ENCODE peak calls at places on chromosomes 11 and 22, in four cellular contexts. B is T-helper 17 cell, V is T-cell, Z is AG08395. K is an unnamed sample.

GRCh38 chr11:134751161-134751560 is 339.1 kb upstream of the B3GAT1 start:
- DNase-seq in B (no peak), V (no peak), Z (no peak), K (no peak)

GRCh38 chr11:125494033-125494364 is 2.1 kb downstream of the FEZ1 start:
- DNase-seq in B (no peak), V (no peak), Z (no peak), K (no peak)

GRCh38 chr11:14637868-14638409 is 5.7 kb upstream of the PDE3B start:
- DNase-seq in B (no peak), V (no peak), Z (no peak), K (no peak)

GRCh38 chr11:27582686-27583085 is 76.1 kb upstream of the LIN7C start:
- DNase-seq in B (no peak), V (no peak), Z (no peak), K (no peak)

GRCh38 chr11:83528877-83529276 is 242.7 kb upstream of the CCDC90B start:
- DNase-seq in B (no peak), V (no peak), Z (no peak), K (no peak)

GRCh38 chr11:64717268-64717578 is 5.8 kb downstream of the NRXN2 start:
- DNase-seq in B (no peak), V (no peak), Z (no peak), K (no peak)

GRCh38 chr22:37018815-37019308 is 385 bp downstream of the TST start:
- DNase-seq in B (no peak), V (no peak), Z (peak; percentile 47), K (peak; percentile 91)

GRCh38 chr11:33463059-33463458 is 205.9 kb downstream of the HIPK3 start:
- DNase-seq in B (no peak), V (no peak), Z (no peak), K (no peak)

GRCh38 chr22:22748297-22748743 is 103.9 kb downstream of the GGTLC2 start:
- DNase-seq in B (no peak), V (no peak), Z (peak; percentile 51), K (peak; percentile 58)

GRCh38 chr11:57508341-57509170 is 6.9 kb downstream of the SLC43A1 start:
- DNase-seq in B (no peak), V (no peak), Z (no peak), K (no peak)

GRCh38 chr11:86676533-86677154 is 4.2 kb upstream of the ME3 start:
- DNase-seq in B (no peak), V (no peak), Z (no peak), K (peak; percentile 50)

GRCh38 chr11:114395776-114396175 is 4.5 kb downstream of the C11orf71 start:
- DNase-seq in B (no peak), V (no peak), Z (no peak), K (no peak)

GRCh38 chr11:64156235-64157011 is 9.5 kb downstream of the MACROD1 start:
- DNase-seq in B (no peak), V (no peak), Z (no peak), K (no peak)

GRCh38 chr11:8369592-8370205 is 106.0 kb upstream of the LMO1 start:
- DNase-seq in B (no peak), V (no peak), Z (no peak), K (no peak)

GRCh38 chr11:119258180-119258579 is 52.0 kb downstream of the CBL start:
- DNase-seq in B (no peak), V (peak; percentile 21), Z (no peak), K (no peak)

GRCh38 chr22:38196791-38197429 is 4.9 kb upstream of the MAFF start:
- DNase-seq in B (no peak), V (no peak), Z (no peak), K (no peak)

GRCh38 chr11:32069361-32070058 is 21.4 kb upstream of the RCN1 start:
- DNase-seq in B (no peak), V (no peak), Z (no peak), K (no peak)

GRCh38 chr22:23847991-23848864 is 9.4 kb upstream of the DERL3 start:
- DNase-seq in B (no peak), V (no peak), Z (no peak), K (no peak)

GRCh38 chr11:128509990-128510389 is 77.4 kb downstream of the ETS1 start:
- DNase-seq in B (no peak), V (no peak), Z (no peak), K (no peak)

GRCh38 chr22:45550891-45551290 is 48.2 kb downstream of the FBLN1 start:
- DNase-seq in B (no peak), V (no peak), Z (no peak), K (no peak)

GRCh38 chr11:116660011-116660410 is 112.8 kb downstream of the BUD13 start:
- DNase-seq in B (no peak), V (no peak), Z (no peak), K (no peak)

GRCh38 chr22:23893446-23893956 is 682 bp upstream of the MIF start:
- DNase-seq in B (no peak), V (no peak), Z (no peak), K (no peak)

GRCh38 chr11:47225552-47226137 is 10.9 kb downstream of the DDB2 start:
- DNase-seq in B (no peak), V (no peak), Z (no peak), K (no peak)

GRCh38 chr22:24578355-24579241 is 14.3 kb downstream of the LRRC75B start:
- DNase-seq in B (no peak), V (no peak), Z (peak; percentile 35), K (no peak)

GRCh38 chr11:9219572-9219971 is 45.6 kb downstream of the DENND5A start:
- DNase-seq in B (no peak), V (no peak), Z (peak; percentile 73), K (no peak)

GRCh38 chr11:43366597-43367121 is 7.9 kb downstream of the TTC17 start:
- DNase-seq in B (no peak), V (no peak), Z (peak; percentile 14), K (no peak)

GRCh38 chr22:47071078-47071811 is 308.8 kb downstream of the TBC1D22A start:
- DNase-seq in B (no peak), V (no peak), Z (no peak), K (no peak)

GRCh38 chr22:47069270-47069669 is 306.8 kb downstream of the TBC1D22A start:
- DNase-seq in B (no peak), V (no peak), Z (no peak), K (no peak)